ENCODE peak calls at places on chromosomes 12 and 14, in five cellular contexts. W, O, P, A and K are unnamed samples.

GRCh38 chr14:20469242-20469889 is at the start of gene PNP:
- DNase-seq in W (peak; percentile 85), O (peak; percentile 92), P (peak; percentile 96), A (peak; percentile 88), K (peak; percentile 76)

GRCh38 chr12:75275702-75276101 is 54.4 kb downstream of the CAPS2 start:
- DNase-seq in W (no peak), O (no peak), P (no peak), A (no peak), K (no peak)

GRCh38 chr12:14454098-14454907 is 88.8 kb downstream of the ATF7IP start:
- DNase-seq in W (peak; percentile 13), O (peak; percentile 66), P (peak; percentile 88), A (peak; percentile 65), K (peak; percentile 28)

GRCh38 chr14:105333613-105334364 is 19.2 kb downstream of the PACS2 start:
- DNase-seq in W (no peak), O (no peak), P (no peak), A (no peak), K (no peak)

GRCh38 chr14:76922599-76922998 is 96.4 kb downstream of the LRRC74A start:
- DNase-seq in W (no peak), O (peak; percentile 44), P (peak; percentile 74), A (no peak), K (no peak)

GRCh38 chr14:60656755-60657608 is 7.7 kb upstream of the SIX1 start:
- DNase-seq in W (no peak), O (peak; percentile 70), P (peak; percentile 85), A (peak; percentile 58), K (no peak)

GRCh38 chr14:34722723-34723545 is 8.5 kb upstream of the CFL2 start:
- DNase-seq in W (peak; percentile 34), O (peak; percentile 73), P (peak; percentile 70), A (peak; percentile 71), K (peak; percentile 20)

GRCh38 chr14:69105326-69105725 is 47.6 kb downstream of the DCAF5 start:
- DNase-seq in W (no peak), O (peak; percentile 84), P (peak; percentile 77), A (no peak), K (no peak)

GRCh38 chr12:1077036-1077803 is 86.2 kb downstream of the ERC1 start:
- DNase-seq in W (no peak), O (no peak), P (no peak), A (no peak), K (no peak)

GRCh38 chr12:110141389-110141788 is 17.2 kb downstream of the IFT81 start:
- DNase-seq in W (no peak), O (peak; percentile 82), P (no peak), A (no peak), K (no peak)

GRCh38 chr12:105256921-105257320 is 20.9 kb upstream of the APPL2 start:
- DNase-seq in W (no peak), O (peak; percentile 53), P (no peak), A (no peak), K (no peak)

GRCh38 chr12:89236748-89237428 is 115.4 kb downstream of the DUSP6 start:
- DNase-seq in W (no peak), O (peak; percentile 70), P (no peak), A (no peak), K (no peak)

GRCh38 chr14:53954551-53955233 is 1.9 kb downstream of the BMP4 start:
- DNase-seq in W (no peak), O (peak; percentile 31), P (no peak), A (no peak), K (no peak)

GRCh38 chr12:17278946-17279345 is 673.0 kb upstream of the LMO3 start:
- DNase-seq in W (no peak), O (no peak), P (no peak), A (no peak), K (no peak)

GRCh38 chr14:106228541-106229158 is 702.3 kb downstream of the TMEM121 start:
- DNase-seq in W (peak; percentile 44), O (no peak), P (no peak), A (no peak), K (peak; percentile 71)

GRCh38 chr12:49891012-49891411 is 12.7 kb downstream of the FAIM2 start:
- DNase-seq in W (no peak), O (no peak), P (no peak), A (no peak), K (no peak)

GRCh38 chr14:100532154-100532915 is 54.9 kb downstream of the BEGAIN start:
- DNase-seq in W (no peak), O (no peak), P (peak; percentile 56), A (no peak), K (no peak)

GRCh38 chr12:95815635-95816212 is 25.2 kb upstream of the NTN4 start:
- DNase-seq in W (no peak), O (peak; percentile 62), P (no peak), A (peak; percentile 36), K (no peak)

GRCh38 chr14:29803045-29803444 is 124.6 kb downstream of the PRKD1 start:
- DNase-seq in W (no peak), O (no peak), P (no peak), A (no peak), K (no peak)

GRCh38 chr12:58285551-58285950 is 344.2 kb downstream of the ATP23 start:
- DNase-seq in W (no peak), O (no peak), P (peak; percentile 80), A (no peak), K (no peak)

GRCh38 chr12:49950310-49951251 is at the start of gene AQP2:
- DNase-seq in W (no peak), O (peak; percentile 39), P (no peak), A (no peak), K (no peak)

GRCh38 chr12:109741286-109741969 is 27.8 kb downstream of the FAM222A start:
- DNase-seq in W (no peak), O (no peak), P (peak; percentile 44), A (no peak), K (no peak)

GRCh38 chr14:60175255-60175902 is 10.2 kb upstream of the DHRS7 start:
- DNase-seq in W (no peak), O (no peak), P (no peak), A (no peak), K (no peak)

GRCh38 chr12:5505751-5506150 is 73.8 kb downstream of the NTF3 start:
- DNase-seq in W (no peak), O (no peak), P (peak; percentile 51), A (no peak), K (no peak)